ENCODE peak calls at places on chromosomes 2 and 18, in nine cellular contexts. Y, T, W, N, K, L, Q, O and J are unnamed samples.

GRCh38 chr18:70452501-70452900 is 163.7 kb downstream of the SOCS6 start:
- DNase-seq in L (no peak), Y (no peak), W (no peak), O (no peak), Q (no peak), T (no peak), N (no peak), K (no peak), J (no peak)

GRCh38 chr18:11115268-11115667 is 34.1 kb downstream of the PIEZO2 start:
- DNase-seq in L (no peak), Q (peak), Y (no peak), N (no peak), K (no peak), O (no peak), T (no peak), W (no peak), J (no peak)

GRCh38 chr2:23784971-23785370 is 142.0 kb downstream of the ATAD2B start:
- DNase-seq in K (no peak), O (no peak), Y (no peak), Q (no peak), T (no peak), W (no peak), N (no peak), L (no peak), J (no peak)

GRCh38 chr2:27960237-27960912 is 69.8 kb downstream of the BABAM2 start:
- DNase-seq in Y (no peak), K (no peak), N (peak), Q (peak), T (no peak), L (no peak), W (no peak), O (peak), J (no peak)

GRCh38 chr2:128321421-128321775 is 2.7 kb upstream of the HS6ST1 start:
- DNase-seq in W (no peak), Q (no peak), O (no peak), T (no peak), N (no peak), L (peak), Y (no peak), K (no peak), J (no peak)

GRCh38 chr2:71001592-71002570 is 7.2 kb upstream of the TEX261 start:
- DNase-seq in Y (no peak), Q (no peak), O (no peak), K (no peak), N (no peak), W (no peak), L (no peak), T (no peak), J (no peak)

GRCh38 chr18:58937204-58937603 is 72.5 kb downstream of the ZNF532 start:
- DNase-seq in T (no peak), W (no peak), N (no peak), Y (no peak), L (no peak), O (peak), Q (peak), K (no peak), J (no peak)

GRCh38 chr2:39872748-39873147 is 93.7 kb upstream of the THUMPD2 start:
- DNase-seq in L (no peak), N (no peak), K (no peak), Y (no peak), W (no peak), Q (no peak), T (no peak), O (no peak), J (no peak)

GRCh38 chr2:186256540-186256939 is 229.5 kb upstream of the ZC3H15 start:
- DNase-seq in Y (peak), O (peak), N (no peak), W (no peak), K (no peak), L (no peak), Q (peak), T (peak), J (peak)

GRCh38 chr2:6394266-6394665 is 471.4 kb downstream of the CMPK2 start:
- DNase-seq in N (no peak), L (no peak), W (no peak), K (no peak), O (no peak), Y (no peak), T (no peak), Q (no peak), J (no peak)

GRCh38 chr2:521853-522530 is 155.2 kb downstream of the TMEM18 start:
- DNase-seq in W (no peak), Q (no peak), L (no peak), T (no peak), N (no peak), O (no peak), Y (no peak), K (no peak), J (no peak)

GRCh38 chr2:161871113-161871512 is 202.9 kb downstream of the DPP4 start:
- DNase-seq in L (no peak), Y (no peak), N (no peak), Q (no peak), W (no peak), K (no peak), O (no peak), T (no peak), J (no peak)

GRCh38 chr2:157181234-157181633 is 76.3 kb upstream of the GALNT5 start:
- DNase-seq in O (no peak), K (no peak), Q (no peak), N (no peak), T (no peak), L (no peak), W (no peak), Y (no peak), J (peak)

GRCh38 chr2:28613616-28614501 is 118.0 kb downstream of the PLB1 start:
- DNase-seq in T (no peak), O (no peak), L (no peak), W (no peak), K (no peak), N (no peak), Q (peak), Y (no peak), J (no peak)

GRCh38 chr2:46973687-46974086 is 58.1 kb upstream of the MCFD2 start:
- DNase-seq in Y (no peak), O (no peak), W (no peak), K (no peak), Q (no peak), L (no peak), N (no peak), T (no peak), J (no peak)

GRCh38 chr2:237574894-237575868 is 8.8 kb downstream of the PRLH start:
- DNase-seq in Y (no peak), Q (no peak), O (no peak), K (no peak), W (peak), N (no peak), T (no peak), L (peak), J (no peak)